ENCODE peak calls at places on chromosomes 6 and 20, in five cellular contexts. E is tibial artery; F is GM23248; S is heart right ventricle; J is CD8-positive, alpha-beta memory T cell. I is an unnamed sample.

GRCh38 chr6:42555477-42556457 is 8.1 kb upstream of the UBR2 start:
- DNase-seq in S (no peak), J (no peak), E (no peak), F (no peak), I (no peak)

GRCh38 chr20:23061262-23061661 is 11.8 kb upstream of the THBD start:
- DNase-seq in S (no peak), E (no peak), J (no peak), F (no peak), I (no peak)

GRCh38 chr6:9532621-9533557 is 882.0 kb downstream of the TFAP2A start:
- DNase-seq in J (no peak), E (no peak), S (no peak), F (peak; percentile 64), I (no peak)

GRCh38 chr20:22579119-22579427 is 5.3 kb downstream of the FOXA2 start:
- DNase-seq in E (no peak), F (no peak), S (no peak), J (no peak), I (no peak)

GRCh38 chr20:38453941-38454340 is 18.7 kb upstream of the RALGAPB start:
- DNase-seq in E (no peak), S (no peak), J (no peak), F (no peak), I (no peak)

GRCh38 chr20:12660918-12661317 is 347.9 kb upstream of the SPTLC3 start:
- DNase-seq in E (no peak), S (no peak), F (no peak), J (no peak), I (no peak)

GRCh38 chr6:12277401-12277800 is 12.8 kb upstream of the EDN1 start:
- DNase-seq in E (no peak), J (no peak), F (no peak), S (no peak), I (no peak)

GRCh38 chr6:46327769-46328168 is 157.0 kb upstream of the ENPP5 start:
- DNase-seq in F (no peak), S (no peak), J (no peak), E (no peak), I (no peak)

GRCh38 chr6:34360556-34360955 is 31.9 kb downstream of the NUDT3 start:
- DNase-seq in J (no peak), E (no peak), F (peak; percentile 83), S (no peak), I (no peak)

GRCh38 chr20:35327074-35327976 is 35.1 kb upstream of the FAM83C start:
- DNase-seq in F (no peak), S (no peak), E (no peak), J (no peak), I (no peak)

GRCh38 chr20:4138056-4138455 is 122.7 kb upstream of the RNF24 start:
- DNase-seq in E (no peak), F (no peak), J (no peak), S (no peak), I (no peak)
- H3K4me3 ChIP-seq in E (no peak overlapping the region), F (no peak overlapping the region), J (no peak overlapping the region), S (no peak overlapping the region), I (no peak overlapping the region)

GRCh38 chr6:16761469-16762264 is 407 bp upstream of the ATXN1 start:
- DNase-seq in F (peak; percentile 95), J (peak; percentile 82), E (peak; percentile 94), S (peak; percentile 90), I (peak; percentile 96)
- H3K4me1 ChIP-seq in F (peaks cover 49% of the 10 kb centered on the region), J (peaks cover 46% of the 10 kb centered on the region), E (peaks cover 26% of the 10 kb centered on the region), S (peaks cover 57% of the 10 kb centered on the region), I (no peaks in the 10 kb centered on the region)

GRCh38 chr6:170296423-170296745 is 5.5 kb upstream of the DLL1 start:
- DNase-seq in E (no peak), S (no peak), J (no peak), F (no peak), I (no peak)
- H3K4me3 ChIP-seq in E (peak overlapping the region; percentile 40), S (peak overlapping the region; percentile 61), J (no peak overlapping the region), F (no peak overlapping the region), I (no peak overlapping the region)

DNA sequence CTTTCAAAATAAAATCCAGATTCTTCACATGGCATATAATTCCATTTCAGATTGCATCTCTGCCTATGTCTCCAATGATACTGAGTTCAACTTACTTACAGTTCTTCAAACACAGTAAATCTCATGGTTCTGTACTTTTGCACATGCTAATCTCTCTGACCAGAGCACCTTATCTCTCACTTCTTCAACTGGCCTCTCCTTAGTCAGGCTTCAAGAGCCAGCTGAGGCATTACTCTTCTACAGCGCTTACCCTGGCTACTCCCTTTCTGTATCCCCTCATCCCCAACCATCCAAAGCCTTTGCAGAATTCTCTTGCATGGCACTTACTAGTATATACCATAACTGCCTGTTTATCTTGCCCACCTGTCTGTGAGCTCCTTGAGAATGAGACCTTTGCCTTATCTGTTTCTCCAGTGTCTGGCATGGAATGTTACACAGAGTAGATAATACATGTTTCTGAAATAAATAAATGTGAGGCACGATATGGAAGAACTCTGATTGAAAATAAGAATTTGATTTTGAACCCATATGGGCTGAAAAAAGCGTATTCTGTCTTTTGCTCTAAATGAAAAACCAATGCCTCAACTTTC is 49.1 kb downstream of the SESN1 start:
- DNase-seq in F (no peak), S (no peak), J (no peak), E (no peak), I (no peak)
- H3K4me1 ChIP-seq in F (no peaks in the 10 kb centered on the region), S (peaks cover 9% of the 10 kb centered on the region), J (peaks cover 9% of the 10 kb centered on the region), E (no peaks in the 10 kb centered on the region), I (no peaks in the 10 kb centered on the region)

DNA sequence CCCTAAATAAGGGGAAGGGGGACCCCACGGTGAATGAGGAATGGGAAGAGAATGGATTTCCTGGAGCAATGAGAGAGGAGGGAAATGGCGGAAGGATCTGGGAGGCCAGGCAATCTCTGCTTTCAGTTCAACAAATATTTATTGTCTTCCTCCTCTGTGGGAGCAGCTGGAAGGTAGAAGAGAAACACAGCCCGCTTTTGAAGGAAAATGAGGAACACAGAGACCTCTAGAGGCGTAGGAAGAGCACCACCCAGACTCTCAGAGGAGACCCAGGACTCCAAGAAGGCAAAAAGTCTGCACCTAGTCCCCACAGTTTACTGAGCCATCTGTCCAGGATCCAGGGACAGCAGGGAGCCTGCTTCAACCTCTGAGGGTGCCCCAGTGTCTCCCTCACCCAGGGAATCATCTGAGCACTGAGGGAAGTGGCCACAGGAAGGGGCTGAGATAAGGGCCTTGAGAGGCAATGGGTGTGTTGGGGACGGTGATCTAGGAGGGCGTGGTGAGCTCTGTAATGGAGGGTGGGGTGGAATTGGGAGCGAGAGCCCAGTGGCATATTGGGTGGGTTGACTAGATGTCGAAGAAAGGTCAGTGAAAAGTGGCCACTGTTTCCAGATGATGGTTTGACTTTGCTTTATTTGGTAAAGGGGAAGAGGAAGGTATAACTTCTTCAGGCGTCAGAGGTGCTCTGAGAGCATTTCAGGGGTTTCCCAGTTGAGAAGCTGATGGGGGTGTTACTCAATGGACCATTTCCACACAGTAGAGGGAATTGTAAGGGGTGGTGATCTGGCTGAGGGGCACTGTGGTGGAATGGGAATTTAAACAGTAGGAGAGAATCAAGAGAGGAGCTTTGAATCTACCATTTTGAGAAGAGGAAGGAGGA is 610 bp downstream of the PSORS1C1 start:
- DNase-seq in J (no peak), E (no peak), F (peak; percentile 84), S (no peak), I (peak; percentile 22)
- H3K4me3 ChIP-seq in J (no peak overlapping the region), E (peak overlapping the region; percentile 36), F (peak overlapping the region; percentile 68), S (peak overlapping the region; percentile 32), I (no peak overlapping the region)

GRCh38 chr6:36035240-36035639 is 7.6 kb downstream of the MAPK14 start:
- DNase-seq in F (no peak), J (no peak), S (no peak), E (no peak), I (no peak)
- H3K4me1 ChIP-seq in F (peaks cover 7% of the 10 kb centered on the region), J (peaks cover 70% of the 10 kb centered on the region), S (peaks cover 100% of the 10 kb centered on the region), E (peaks cover 43% of the 10 kb centered on the region), I (peaks cover 21% of the 10 kb centered on the region)

GRCh38 chr6:16179970-16180431 is 51.1 kb downstream of the MYLIP start:
- DNase-seq in F (no peak), E (no peak), J (peak; percentile 37), S (no peak), I (no peak)

GRCh38 chr6:16180696-16181428 is 52.0 kb downstream of the MYLIP start:
- DNase-seq in S (no peak), E (no peak), J (no peak), F (no peak), I (no peak)

GRCh38 chr6:16184129-16184528 is 54.3 kb upstream of the GMPR start:
- DNase-seq in J (no peak), E (no peak), S (no peak), F (peak; percentile 39), I (no peak)

GRCh38 chr6:16182428-16182827 is 53.5 kb downstream of the MYLIP start:
- DNase-seq in J (no peak), E (no peak), F (peak; percentile 26), S (no peak), I (no peak)

DNA sequence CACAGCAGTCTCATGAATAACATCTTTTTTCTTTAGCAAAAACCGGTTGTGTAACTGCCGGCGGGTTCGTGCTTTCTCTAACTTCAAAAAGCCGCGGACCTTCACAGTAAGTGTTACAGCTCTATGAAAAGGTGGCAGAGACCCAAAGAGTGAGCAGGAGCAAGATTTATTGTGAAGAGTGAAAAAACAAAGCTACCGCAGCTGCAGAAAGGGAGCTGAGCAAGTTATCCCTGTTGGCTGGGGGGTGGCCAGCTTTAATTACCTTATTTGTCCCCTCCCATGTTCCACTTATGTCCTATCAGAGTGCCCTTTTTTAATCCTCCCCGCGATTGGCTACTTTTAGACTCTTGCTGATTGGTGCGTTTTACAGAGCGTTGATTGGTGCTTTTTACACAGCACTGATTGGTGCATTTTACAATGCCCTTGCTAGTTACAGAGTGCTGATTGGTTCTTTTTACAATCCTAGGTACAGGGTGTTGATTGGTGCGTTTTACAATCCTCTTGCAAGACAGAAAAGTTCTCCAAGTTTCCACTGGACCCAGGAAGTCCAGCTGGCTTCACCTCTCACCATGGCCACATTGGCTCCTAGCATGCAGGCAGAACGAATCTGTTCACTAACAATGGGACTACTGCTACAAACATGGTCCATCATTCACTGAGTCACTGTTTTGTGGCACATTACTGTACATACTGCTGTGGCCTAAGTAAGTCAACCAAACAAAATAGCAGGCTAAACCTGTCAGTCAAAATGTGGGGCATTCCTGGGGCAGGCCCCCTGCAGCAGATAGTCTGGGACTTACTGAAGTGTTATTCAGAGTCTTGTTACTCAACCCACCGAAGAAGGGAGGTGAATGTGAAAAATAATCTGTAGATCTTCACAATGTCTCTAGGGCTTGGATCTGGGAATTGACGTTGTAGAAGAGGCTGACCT is 52.8 kb downstream of the MYLIP start:
- DNase-seq in E (no peak), S (no peak), J (no peak), F (no peak), I (no peak)
- H3K4me3 ChIP-seq in E (no peak overlapping the region), S (no peak overlapping the region), J (no peak overlapping the region), F (no peak overlapping the region), I (no peak overlapping the region)